ENCODE peak calls at places on chromosomes 7 and 10, in eight cellular contexts. X is RWPE1; C is CD4-positive, alpha-beta T cell; J is right atrium auricular region; S is RWPE2; K is lower leg skin; N is astrocyte of the cerebellum; E is kidney. V is an unnamed sample.

GRCh38 chr7:25642849-25643248 is 414.6 kb upstream of the NPVF start:
- DNase-seq in C (no peak), N (no peak), E (no peak), X (peak), K (no peak), J (no peak), S (no peak), V (no peak)

GRCh38 chr7:69403169-69403568 is 195.1 kb upstream of the AUTS2 start:
- DNase-seq in N (no peak), K (no peak), C (no peak), X (no peak), E (no peak), J (no peak), S (no peak), V (peak)

GRCh38 chr10:102613286-102613685 is 31.0 kb upstream of the TRIM8 start:
- DNase-seq in J (no peak), C (no peak), N (no peak), E (peak), K (peak), X (no peak), S (peak), V (no peak)

GRCh38 chr7:94394399-94395140 is at the start of gene COL1A2:
- DNase-seq in S (peak), K (peak), C (no peak), X (peak), N (peak), J (peak), E (peak), V (peak)

GRCh38 chr10:21726601-21727295 is 192.7 kb downstream of the MLLT10 start:
- DNase-seq in K (no peak), C (no peak), J (no peak), N (no peak), S (no peak), X (peak), E (no peak), V (no peak)

GRCh38 chr7:102101926-102102325 is 184.7 kb upstream of the SH2B2 start:
- DNase-seq in J (no peak), X (no peak), C (no peak), S (no peak), E (no peak), N (no peak), K (no peak), V (no peak)

GRCh38 chr7:27697861-27698430 is 35.3 kb upstream of the HIBADH start:
- DNase-seq in K (no peak), J (no peak), N (no peak), X (no peak), E (peak), C (no peak), S (no peak), V (no peak)

GRCh38 chr7:77989981-77990566 is 191.5 kb downstream of the PHTF2 start:
- DNase-seq in X (no peak), E (no peak), N (no peak), C (no peak), S (no peak), K (no peak), J (no peak), V (peak)

GRCh38 chr10:114821915-114822770 is 563 bp downstream of the FHIP2A start:
- DNase-seq in N (no peak), S (peak), E (peak), K (peak), X (peak), J (no peak), C (no peak), V (peak)

GRCh38 chr10:124025638-124026336 is 67.6 kb downstream of the CHST15 start:
- DNase-seq in J (no peak), S (no peak), C (no peak), E (peak), N (no peak), K (no peak), X (no peak), V (peak)

GRCh38 chr10:120477006-120477722 is 20.1 kb downstream of the PLPP4 start:
- DNase-seq in K (no peak), S (no peak), N (peak), C (no peak), X (no peak), J (peak), E (no peak), V (no peak)

GRCh38 chr7:65454479-65454878 is 80.8 kb downstream of the ZNF92 start:
- DNase-seq in N (no peak), K (no peak), J (no peak), X (no peak), S (no peak), E (no peak), C (no peak), V (no peak)

GRCh38 chr10:132036153-132036886 is 29.4 kb upstream of the JAKMIP3 start:
- DNase-seq in J (no peak), C (no peak), S (no peak), E (peak), N (no peak), K (no peak), X (no peak), V (peak)

GRCh38 chr10:24898501-24898900 is 53.9 kb downstream of the PRTFDC1 start:
- DNase-seq in J (no peak), C (no peak), K (no peak), X (no peak), S (no peak), E (no peak), N (no peak), V (no peak)

GRCh38 chr7:138245682-138246081 is 169.4 kb downstream of the AKR1D1 start:
- DNase-seq in C (no peak), E (no peak), S (no peak), J (no peak), N (no peak), X (no peak), K (no peak), V (no peak)

GRCh38 chr10:91409069-91409868 is 875 bp upstream of the HECTD2 start:
- DNase-seq in C (peak), E (peak), X (peak), N (peak), S (peak), J (peak), K (peak), V (peak)

GRCh38 chr7:36372156-36372555 is 17.5 kb upstream of the ANLN start:
- DNase-seq in K (no peak), X (no peak), E (no peak), N (no peak), J (no peak), S (no peak), C (no peak), V (no peak)

GRCh38 chr7:11212080-11212711 is 238.5 kb downstream of the PHF14 start:
- DNase-seq in E (no peak), J (no peak), K (no peak), S (no peak), N (peak), X (peak), C (peak), V (peak)

GRCh38 chr7:114502454-114503254 is 88.0 kb downstream of the FOXP2 start:
- DNase-seq in E (no peak), X (no peak), J (no peak), C (no peak), S (no peak), N (no peak), K (no peak), V (no peak)

GRCh38 chr10:84241185-84241790 is at the start of gene LRIT1:
- DNase-seq in X (no peak), K (no peak), J (no peak), S (no peak), N (no peak), C (no peak), E (no peak), V (no peak)

GRCh38 chr7:157694389-157694665 is 357.5 kb downstream of the DNAJB6 start:
- DNase-seq in N (no peak), K (peak), S (no peak), C (no peak), E (no peak), J (no peak), X (no peak), V (no peak)

GRCh38 chr7:5452470-5452899 is 28.9 kb upstream of the TNRC18 start:
- DNase-seq in S (no peak), C (no peak), E (peak), J (no peak), X (no peak), N (no peak), K (no peak), V (no peak)

GRCh38 chr10:58326967-58327381 is 7.8 kb upstream of the UBE2D1 start:
- DNase-seq in X (no peak), K (peak), J (peak), S (no peak), E (peak), C (no peak), N (no peak), V (no peak)

GRCh38 chr10:44306147-44306710 is 78.7 kb downstream of the CXCL12 start:
- DNase-seq in S (no peak), E (no peak), C (no peak), X (no peak), K (no peak), N (no peak), J (no peak), V (no peak)

GRCh38 chr10:56633876-56634452 is 272.9 kb upstream of the ZWINT start:
- DNase-seq in J (no peak), S (no peak), X (no peak), K (no peak), E (no peak), C (no peak), N (no peak), V (no peak)

GRCh38 chr10:81065474-81065873 is 527.8 kb downstream of the SH2D4B start:
- DNase-seq in C (no peak), N (no peak), X (no peak), K (no peak), J (no peak), E (no peak), S (no peak), V (no peak)

GRCh38 chr7:105295626-105296352 is 92.9 kb downstream of the SRPK2 start:
- DNase-seq in J (no peak), E (no peak), S (no peak), K (no peak), N (no peak), C (no peak), X (no peak), V (no peak)

GRCh38 chr7:19119901-19120486 is 2.6 kb upstream of the TWIST1 start:
- DNase-seq in E (no peak), K (no peak), J (no peak), X (no peak), N (no peak), C (no peak), S (no peak), V (peak)

GRCh38 chr10:116836087-116836486 is 13.2 kb upstream of the ENO4 start:
- DNase-seq in J (peak), S (no peak), C (no peak), K (no peak), N (no peak), E (no peak), X (no peak), V (no peak)

GRCh38 chr7:98100088-98100487 is 6.6 kb upstream of the LMTK2 start:
- DNase-seq in E (no peak), N (no peak), X (no peak), K (no peak), C (no peak), S (no peak), J (no peak), V (no peak)

GRCh38 chr10:122419890-122420623 is 34.4 kb upstream of the ARMS2 start:
- DNase-seq in E (no peak), S (no peak), X (no peak), J (no peak), K (no peak), N (peak), C (no peak), V (no peak)

GRCh38 chr10:34010891-34011290 is 676.4 kb upstream of the NRP1 start:
- DNase-seq in E (no peak), S (no peak), C (no peak), K (no peak), X (no peak), N (peak), J (no peak), V (no peak)

DNA sequence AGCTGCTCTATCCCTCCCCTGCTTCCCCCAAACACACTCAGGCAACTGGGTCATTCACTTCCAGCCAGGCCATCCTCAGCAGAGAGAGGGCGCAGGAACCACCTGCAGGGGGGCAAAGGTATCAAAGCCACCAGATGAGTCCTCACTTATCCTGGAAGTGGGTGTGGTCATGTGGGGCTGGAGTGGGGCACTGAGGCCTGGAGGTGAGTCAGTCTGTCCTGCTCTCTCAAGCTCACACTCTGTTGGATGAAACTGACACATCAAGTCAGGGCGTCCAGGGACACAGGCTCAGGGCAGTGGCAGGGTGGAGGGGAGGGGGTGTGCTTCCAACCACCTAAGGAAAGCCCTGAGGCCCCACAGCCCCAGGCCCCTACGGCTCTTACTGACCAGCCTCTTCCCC is 8.0 kb upstream of the ELFN1 start:
- DNase-seq in E (peak), C (no peak), X (no peak), S (peak), K (no peak), J (no peak), N (no peak), V (no peak)
- TF ChIP-seq CTCF in E (no peak), C (no peak), X (no peak), S (no peak), K (no peak), J (no peak), N (no peak), V (no peak)

DNA sequence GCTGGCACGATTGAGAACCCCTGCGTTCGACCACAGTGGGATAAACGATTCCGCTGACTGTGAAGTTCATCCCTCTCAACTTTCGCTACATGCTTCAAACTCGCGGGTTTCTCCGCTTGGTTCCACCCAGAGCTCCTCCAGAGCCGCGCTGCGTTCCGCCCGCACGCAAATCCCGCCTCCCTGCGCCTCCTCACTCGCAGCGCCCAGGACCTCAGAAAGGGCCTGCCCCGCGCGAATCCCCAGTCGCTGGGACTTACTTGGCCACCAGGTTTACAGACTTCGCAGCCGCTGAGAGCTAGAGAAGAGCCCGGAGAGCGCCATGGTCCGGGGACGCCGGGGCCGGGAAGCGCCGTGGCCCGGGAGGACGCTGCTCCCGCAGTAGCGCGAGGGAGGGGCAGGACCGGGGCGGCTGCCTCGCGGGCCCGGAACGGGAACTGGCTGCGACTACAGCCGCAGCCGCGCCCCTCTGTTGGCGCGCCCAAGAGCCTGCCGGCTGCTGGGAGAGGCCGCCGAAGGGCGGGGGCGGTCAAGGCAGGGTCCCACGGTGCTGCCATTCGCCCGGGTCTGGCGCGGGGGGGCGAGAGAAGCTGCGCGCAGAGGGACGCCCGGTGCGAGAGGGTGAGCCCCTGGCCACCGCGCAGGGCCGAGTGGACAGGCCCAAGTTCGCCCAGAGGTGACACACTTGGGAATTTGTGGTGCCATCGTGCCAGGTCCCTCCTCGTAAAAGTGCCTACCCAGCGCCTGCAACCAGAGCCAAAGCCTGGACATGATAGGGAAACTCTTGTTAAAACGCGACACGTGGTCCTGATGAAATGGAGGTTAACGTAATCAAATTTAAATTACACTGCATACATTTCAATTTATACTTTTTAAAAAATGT is at the start of gene NOD1:
- DNase-seq in E (peak), J (peak), C (peak), X (peak), S (peak), K (peak), N (no peak), V (peak)
- TF ChIP-seq CTCF in E (no peak), J (no peak), C (no peak), X (no peak), S (no peak), K (no peak), N (no peak), V (no peak)

GRCh38 chr7:31335161-31335888 is 5.2 kb downstream of the NEUROD6 start:
- DNase-seq in S (no peak), K (no peak), J (no peak), E (no peak), X (no peak), C (no peak), N (no peak), V (no peak)
- TF ChIP-seq CTCF in S (no peak), K (no peak), J (no peak), E (no peak), X (no peak), C (no peak), N (no peak), V (no peak)

GRCh38 chr10:93072713-93073538 is 767 bp upstream of the CYP26A1 start:
- DNase-seq in X (no peak), J (peak), E (no peak), N (no peak), K (peak), C (no peak), S (no peak), V (no peak)

GRCh38 chr10:93075369-93076221 is 1.9 kb downstream of the CYP26A1 start:
- DNase-seq in E (no peak), X (no peak), J (peak), S (no peak), N (no peak), K (peak), C (no peak), V (no peak)

GRCh38 chr10:93074597-93075368 is 1.1 kb downstream of the CYP26A1 start:
- DNase-seq in K (peak), E (no peak), J (peak), C (no peak), S (no peak), X (no peak), N (no peak), V (no peak)

GRCh38 chr10:93073539-93074136 is at the start of gene CYP26A1:
- DNase-seq in S (no peak), N (no peak), E (no peak), X (no peak), J (peak), K (peak), C (no peak), V (no peak)

GRCh38 chr10:93074137-93074596 is 474 bp downstream of the CYP26A1 start:
- DNase-seq in C (no peak), N (no peak), S (no peak), J (peak), K (peak), E (no peak), X (no peak), V (peak)
- TF ChIP-seq CTCF in C (no peak), N (no peak), S (peak), J (no peak), K (no peak), E (no peak), X (no peak), V (no peak)

DNA sequence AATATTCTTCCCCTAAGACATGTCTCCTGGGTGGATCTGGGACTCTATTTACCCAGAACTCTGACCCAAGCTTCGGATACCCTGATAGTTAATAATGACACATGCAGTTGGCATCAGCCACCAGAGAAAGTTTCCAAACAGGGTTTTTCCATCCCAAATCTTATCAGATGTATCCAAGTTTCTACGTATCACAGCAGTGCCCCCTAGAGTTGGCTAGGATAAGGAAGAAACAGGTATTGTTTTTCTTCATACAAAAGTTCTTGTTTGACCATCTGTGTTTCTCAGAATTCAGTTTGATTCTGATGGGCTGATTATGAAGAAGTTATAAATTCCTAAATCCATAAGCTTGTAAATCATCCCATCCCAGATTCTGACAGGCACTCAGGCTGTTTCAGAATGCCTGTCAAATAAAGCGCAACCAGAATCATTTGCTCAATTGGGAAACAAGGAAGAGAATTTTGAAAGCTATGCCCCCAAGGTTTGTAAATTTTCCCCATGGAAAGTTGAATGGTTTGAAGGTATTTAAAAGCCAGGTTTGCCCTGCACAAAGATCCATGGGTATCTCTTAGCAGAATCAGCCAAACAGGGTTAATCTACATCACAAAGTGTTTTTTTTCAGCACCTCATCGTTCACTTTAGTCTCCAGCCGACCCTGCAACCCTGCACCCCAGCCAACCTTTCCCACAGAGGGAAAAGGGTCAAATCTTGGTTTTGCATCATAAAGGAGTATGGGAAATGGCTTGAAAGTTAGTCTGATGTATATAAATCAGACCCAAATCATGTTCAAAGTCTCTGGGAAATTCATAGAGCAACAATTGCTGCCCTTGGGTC is 47.4 kb downstream of the NRAP start:
- DNase-seq in S (no peak), X (no peak), E (no peak), C (no peak), J (no peak), N (no peak), K (no peak), V (peak)
- TF ChIP-seq CTCF in S (peak), X (no peak), E (no peak), C (no peak), J (no peak), N (peak), K (no peak), V (peak)

GRCh38 chr7:8232999-8233847 is 28.7 kb downstream of the ICA1 start:
- DNase-seq in N (no peak), X (no peak), S (no peak), E (no peak), K (no peak), C (no peak), J (no peak), V (no peak)

DNA sequence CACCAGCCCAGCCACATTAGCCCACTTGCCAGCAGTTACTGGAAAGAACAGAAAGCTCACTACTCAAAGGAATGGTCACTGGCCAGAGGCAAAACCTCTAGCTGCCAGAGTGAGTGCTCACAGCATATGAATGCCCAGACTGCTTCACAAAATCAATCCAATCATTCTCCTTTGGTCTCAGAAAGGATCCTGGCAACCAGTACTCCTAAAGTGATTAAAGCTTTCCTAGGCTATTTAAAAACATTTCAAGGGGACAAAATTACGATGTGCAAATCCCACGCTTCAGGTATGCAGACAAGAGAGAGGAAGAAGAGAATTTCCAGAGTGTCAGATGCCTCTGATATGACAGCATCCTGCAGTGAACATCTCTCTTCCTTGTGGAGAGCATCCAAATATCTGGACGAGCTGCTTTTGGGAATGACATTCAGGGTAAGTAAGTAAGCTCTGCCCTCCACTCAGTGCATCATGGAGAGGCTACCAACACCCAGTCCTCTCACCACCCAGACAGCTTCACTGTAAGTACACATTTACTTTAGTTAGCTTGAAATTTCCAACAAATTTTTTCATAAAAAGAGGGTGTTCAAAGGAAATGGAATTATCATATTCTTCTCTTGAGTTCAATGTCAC is 25.1 kb downstream of the ICA1 start:
- DNase-seq in N (no peak), J (no peak), E (no peak), C (no peak), K (no peak), S (no peak), X (no peak), V (no peak)
- TF ChIP-seq CTCF in N (no peak), J (no peak), E (no peak), C (no peak), K (no peak), S (no peak), X (no peak), V (no peak)

V was measured in endothelial cell.